ENCODE peak calls at places on chromosomes 11 and 22, in nine cellular contexts. U is NCI-H2171; Y is frontal cortex; S is activated naive CD4-positive, alpha-beta T cell; P is small intestine; L is H7; O is germinal center; H is NCI-H526 treated with DMSO at 0.1 percent for 48 hours; Z is keratinocyte. Q is an unnamed sample.
A peak's percentile ranks its signal among the peaks of the same experiment; 100 is the strongest.

GRCh38 chr11:119490253-119491006 is 67.5 kb upstream of the THY1 start:
- DNase-seq in U (no peak), Y (no peak), S (no peak), P (no peak), L (no peak), O (no peak), H (no peak), Z (no peak), Q (no peak)

GRCh38 chr11:107576497-107577086 is 11.1 kb upstream of the ALKBH8 start:
- DNase-seq in U (no peak), Y (peak; percentile 29), S (no peak), P (peak; percentile 25), L (peak; percentile 56), O (peak; percentile 58), H (peak; percentile 67), Z (no peak), Q (peak; percentile 37)

GRCh38 chr22:46064236-46064965 is 85.9 kb upstream of the PPARA start:
- DNase-seq in U (no peak), Y (no peak), S (no peak), P (no peak), L (no peak), O (no peak), H (no peak), Z (no peak), Q (no peak)

GRCh38 chr11:112248216-112248615 is 12.4 kb downstream of the PLET1 start:
- DNase-seq in U (no peak), Y (no peak), S (no peak), P (no peak), L (no peak), O (no peak), H (no peak), Z (no peak), Q (peak; percentile 53)

GRCh38 chr22:27504360-27504759 is 297.2 kb downstream of the MN1 start:
- DNase-seq in U (peak; percentile 15), Y (no peak), S (no peak), P (no peak), L (no peak), O (no peak), H (no peak), Z (no peak), Q (no peak)

GRCh38 chr11:47243454-47243853 is 5.2 kb downstream of the ACP2 start:
- DNase-seq in U (peak; percentile 68), Y (no peak), S (no peak), P (peak; percentile 28), L (no peak), O (no peak), H (no peak), Z (no peak), Q (no peak)

GRCh38 chr11:74279256-74279655 is 32.2 kb downstream of the P4HA3 start:
- DNase-seq in U (no peak), Y (no peak), S (no peak), P (no peak), L (no peak), O (no peak), H (no peak), Z (no peak), Q (no peak)

GRCh38 chr11:70073881-70074371 is 4.2 kb upstream of the ANO1 start:
- DNase-seq in U (no peak), Y (no peak), S (no peak), P (no peak), L (peak; percentile 77), O (no peak), H (no peak), Z (no peak), Q (no peak)

GRCh38 chr22:19058713-19059451 is 63.3 kb downstream of the DGCR2 start:
- DNase-seq in U (no peak), Y (no peak), S (no peak), P (no peak), L (peak; percentile 55), O (no peak), H (no peak), Z (no peak), Q (no peak)

GRCh38 chr11:84719935-84720577 is 907.1 kb downstream of the DLG2 start:
- DNase-seq in U (no peak), Y (no peak), S (no peak), P (no peak), L (peak; percentile 55), O (no peak), H (no peak), Z (no peak), Q (no peak)

GRCh38 chr11:73334244-73335203 is 26.4 kb downstream of the ARHGEF17 start:
- DNase-seq in U (no peak), Y (no peak), S (no peak), P (no peak), L (no peak), O (no peak), H (no peak), Z (no peak), Q (peak; percentile 30)

GRCh38 chr11:82754410-82754809 is 20.7 kb upstream of the FAM181B start:
- DNase-seq in U (no peak), Y (no peak), S (no peak), P (peak; percentile 69), L (no peak), O (no peak), H (no peak), Z (no peak), Q (no peak)

GRCh38 chr11:47912843-47913437 is 64.8 kb upstream of the NUP160 start:
- DNase-seq in U (no peak), Y (no peak), S (no peak), P (no peak), L (no peak), O (no peak), H (no peak), Z (no peak), Q (peak; percentile 49)

GRCh38 chr11:76577921-76578654 is 92.5 kb downstream of the LRRC32 start:
- DNase-seq in U (no peak), Y (no peak), S (no peak), P (no peak), L (peak; percentile 22), O (no peak), H (no peak), Z (no peak), Q (peak; percentile 83)

GRCh38 chr11:102971766-102972165 is 16.2 kb upstream of the MMP13 start:
- DNase-seq in U (no peak), Y (no peak), S (no peak), P (no peak), L (no peak), O (no peak), H (no peak), Z (no peak), Q (no peak)

GRCh38 chr11:128354476-128354875 is 232.9 kb downstream of the ETS1 start:
- DNase-seq in U (no peak), Y (no peak), S (no peak), P (no peak), L (no peak), O (no peak), H (no peak), Z (no peak), Q (no peak)

GRCh38 chr11:2826679-2827056 is 58.9 kb downstream of the CDKN1C start:
- DNase-seq in U (no peak), Y (no peak), S (no peak), P (no peak), L (no peak), O (no peak), H (no peak), Z (no peak), Q (no peak)

GRCh38 chr11:2825886-2826678 is 59.5 kb downstream of the CDKN1C start:
- DNase-seq in U (no peak), Y (no peak), S (no peak), P (no peak), L (peak; percentile 84), O (no peak), H (no peak), Z (peak; percentile 28), Q (peak; percentile 90)

GRCh38 chr11:93464938-93465337 is 78.3 kb downstream of the SMCO4 start:
- DNase-seq in U (no peak), Y (no peak), S (no peak), P (no peak), L (no peak), O (no peak), H (no peak), Z (no peak), Q (no peak)